ENCODE peak calls at places on chromosomes 13 and 19, in four cellular contexts. H, T, V and A are unnamed samples.

GRCh38 chr13:34933349-34933748 is 8.7 kb upstream of the NBEA start:
- DNase-seq in H (no peak), T (no peak), V (no peak), A (no peak)

GRCh38 chr13:80577951-80578670 is 237.2 kb upstream of the SPRY2 start:
- DNase-seq in H (no peak), T (no peak), V (no peak), A (no peak)

GRCh38 chr19:10036601-10037071 is 23.4 kb downstream of the RDH8 start:
- DNase-seq in H (no peak), T (no peak), V (no peak), A (no peak)

GRCh38 chr13:20401958-20402856 is 123.5 kb downstream of the CRYL1 start:
- DNase-seq in H (no peak), T (no peak), V (peak), A (no peak)

GRCh38 chr13:100196380-100196779 is 107.5 kb downstream of the PCCA start:
- DNase-seq in H (no peak), T (no peak), V (no peak), A (no peak)

GRCh38 chr13:112351825-112352224 is 24.3 kb upstream of the SPACA7 start:
- DNase-seq in H (no peak), T (no peak), V (no peak), A (no peak)

GRCh38 chr19:54653181-54653809 is 9.5 kb upstream of the LILRB4 start:
- DNase-seq in H (peak), T (no peak), V (peak), A (peak)

GRCh38 chr13:112943309-112944125 is 25.5 kb upstream of the MCF2L start:
- DNase-seq in H (no peak), T (no peak), V (peak), A (no peak)

GRCh38 chr13:113672002-113672651 is 5.1 kb downstream of the GRK1 start:
- DNase-seq in H (no peak), T (no peak), V (no peak), A (no peak)

GRCh38 chr13:42001580-42001979 is 40.7 kb upstream of the VWA8 start:
- DNase-seq in H (no peak), T (no peak), V (peak), A (no peak)

GRCh38 chr13:71830736-71831135 is 36.3 kb downstream of the DACH1 start:
- DNase-seq in H (no peak), T (no peak), V (no peak), A (no peak)

DNA sequence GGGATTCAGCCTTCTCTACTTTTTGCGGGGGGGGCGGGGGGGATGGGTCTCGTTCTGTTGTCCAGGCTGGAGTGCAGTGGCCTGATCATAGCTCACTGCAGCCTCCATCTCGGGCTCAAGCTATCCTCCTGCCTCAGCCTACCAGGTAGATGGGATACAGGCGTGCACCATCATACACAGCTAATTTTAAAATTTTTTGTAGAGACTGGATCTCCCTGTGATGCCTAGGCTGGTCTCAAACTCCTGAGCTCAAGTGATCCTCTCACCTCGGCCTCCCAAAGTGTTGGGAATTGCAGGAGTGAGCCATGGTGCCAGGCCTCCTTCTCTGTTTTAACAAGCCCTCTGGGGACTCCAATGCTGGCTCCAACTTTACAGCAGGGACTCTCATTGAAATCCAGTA is 569 bp upstream of the ZNF792 start:
- DNase-seq in H (no peak), T (no peak), V (no peak), A (no peak)
- H2AFZ ChIP-seq in H (no peak), T (no peak), V (peak), A (no peak)

GRCh38 chr19:35641515-35642151 is at the start of gene ETV2:
- DNase-seq in H (peak), T (no peak), V (peak), A (peak)
- TF ChIP-seq FOS in H (no peak), T (no peak), V (no peak), A (no peak)

GRCh38 chr19:14561832-14562351 is 10.0 kb downstream of the NDUFB7 start:
- DNase-seq in H (no peak), T (no peak), V (peak), A (no peak)
- H2AFZ ChIP-seq in H (no peak), T (no peak), V (peak), A (no peak)

GRCh38 chr19:50490411-50490811 is 13.8 kb upstream of the GARIN5A start:
- DNase-seq in H (no peak), T (no peak), V (no peak), A (no peak)

GRCh38 chr19:50492303-50493052 is 15.8 kb upstream of the GARIN5A start:
- DNase-seq in H (no peak), T (no peak), V (no peak), A (peak)

GRCh38 chr19:50489461-50490011 is 12.9 kb upstream of the GARIN5A start:
- DNase-seq in H (no peak), T (no peak), V (no peak), A (no peak)

GRCh38 chr19:50493171-50493570 is 16.5 kb upstream of the GARIN5A start:
- DNase-seq in H (no peak), T (no peak), V (no peak), A (no peak)

DNA sequence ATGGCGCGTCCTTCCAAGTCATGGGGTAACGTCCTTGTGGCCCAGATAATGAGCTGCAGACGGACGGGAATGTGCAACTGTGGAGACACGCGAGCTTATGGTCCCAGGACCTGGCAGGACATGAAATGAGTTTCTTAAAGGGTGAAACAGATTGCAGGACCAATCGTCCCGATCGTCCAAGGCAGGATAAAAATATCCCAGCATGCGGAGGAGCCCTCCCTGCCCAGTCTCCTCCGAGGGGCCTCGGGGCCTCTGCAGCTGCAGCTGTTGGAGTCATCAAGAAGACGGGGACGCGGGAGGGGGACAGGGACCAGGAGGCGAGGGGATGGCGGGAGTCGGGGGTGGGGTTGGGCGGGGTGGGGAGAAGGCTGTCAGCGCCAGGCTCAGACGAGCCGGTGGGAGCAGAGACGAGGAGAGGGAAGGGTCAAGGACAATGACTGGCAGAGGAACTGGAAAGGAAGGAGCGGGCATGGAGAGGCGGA is 14.4 kb upstream of the GARIN5A start:
- DNase-seq in H (no peak), T (no peak), V (no peak), A (no peak)
- TF ChIP-seq FOS in H (no peak), T (no peak), V (no peak), A (no peak)

GRCh38 chr13:36129539-36129938 is 1.6 kb downstream of the DCLK1 start:
- DNase-seq in H (no peak), T (no peak), V (no peak), A (no peak)

GRCh38 chr13:36130542-36131214 is 504 bp downstream of the DCLK1 start:
- DNase-seq in H (no peak), T (no peak), V (no peak), A (no peak)

GRCh38 chr13:36130168-36130541 is 1.0 kb downstream of the DCLK1 start:
- DNase-seq in H (no peak), T (no peak), V (no peak), A (no peak)

GRCh38 chr13:36131931-36132297 is 732 bp upstream of the DCLK1 start:
- DNase-seq in H (no peak), T (no peak), V (no peak), A (no peak)

DNA sequence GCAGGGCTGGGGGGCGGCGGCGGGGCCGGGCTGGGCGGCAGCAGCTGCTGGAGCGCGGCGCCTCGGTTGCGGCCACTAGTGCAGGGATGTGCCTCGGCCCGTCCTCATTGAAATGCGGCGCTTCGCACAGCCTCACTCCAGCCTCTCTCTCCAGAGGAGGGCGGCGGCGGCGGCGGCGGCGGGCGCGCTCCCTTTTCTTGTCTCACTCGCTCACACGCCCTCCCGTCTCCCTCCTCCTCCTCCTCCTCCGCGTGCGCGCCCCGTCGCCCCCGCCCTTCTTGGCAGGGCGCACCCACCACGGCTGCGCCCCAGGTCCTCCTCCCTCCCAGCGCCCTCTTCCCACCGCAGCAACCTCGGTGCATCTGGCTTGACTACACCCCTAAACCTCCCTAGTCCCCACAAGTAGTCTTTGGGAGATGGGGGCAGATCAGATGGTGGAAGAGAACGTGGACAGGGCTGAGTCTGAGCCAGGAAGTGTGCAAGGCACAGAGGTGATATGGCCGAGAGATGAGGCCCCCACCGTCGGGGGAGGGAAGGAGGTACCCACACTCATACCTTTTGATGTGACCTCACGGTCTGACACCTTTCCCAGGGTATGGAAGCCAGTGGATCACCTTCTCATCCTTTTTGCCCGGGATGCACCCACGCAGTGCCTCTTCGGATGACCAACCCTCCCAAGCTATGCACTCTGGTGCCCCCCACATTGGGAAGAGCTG is at the start of gene DCLK1:
- DNase-seq in H (no peak), T (no peak), V (no peak), A (no peak)
- H2AFZ ChIP-seq in H (peak), T (no peak), V (peak), A (no peak)

DNA sequence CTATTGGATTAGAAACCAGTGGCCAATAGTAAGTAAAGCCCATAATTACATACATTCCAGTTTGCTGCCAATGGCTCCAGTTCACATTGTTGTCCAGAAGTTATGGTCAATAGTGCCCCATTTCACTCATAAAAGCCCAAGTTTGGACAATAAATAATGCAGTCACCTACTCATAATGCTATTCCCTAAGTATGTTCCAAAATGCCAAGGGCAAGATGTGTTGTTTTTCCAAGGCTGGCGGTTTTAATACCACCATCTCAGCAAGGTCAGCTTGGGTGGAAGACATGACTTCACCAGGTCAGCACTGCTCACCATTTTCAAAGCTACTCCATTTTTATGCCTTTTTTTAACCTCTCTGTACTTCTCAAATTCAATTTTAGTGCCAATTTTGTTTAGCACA is 32.7 kb downstream of the KCTD12 start:
- DNase-seq in H (peak), T (no peak), V (no peak), A (no peak)
- TF ChIP-seq FOS in H (no peak), T (no peak), V (no peak), A (no peak)

GRCh38 chr13:50124536-50125305 is 109.5 kb downstream of the KCNRG start:
- DNase-seq in H (no peak), T (no peak), V (peak), A (peak)
- H2AFZ ChIP-seq in H (peak), T (peak), V (peak), A (peak)

DNA sequence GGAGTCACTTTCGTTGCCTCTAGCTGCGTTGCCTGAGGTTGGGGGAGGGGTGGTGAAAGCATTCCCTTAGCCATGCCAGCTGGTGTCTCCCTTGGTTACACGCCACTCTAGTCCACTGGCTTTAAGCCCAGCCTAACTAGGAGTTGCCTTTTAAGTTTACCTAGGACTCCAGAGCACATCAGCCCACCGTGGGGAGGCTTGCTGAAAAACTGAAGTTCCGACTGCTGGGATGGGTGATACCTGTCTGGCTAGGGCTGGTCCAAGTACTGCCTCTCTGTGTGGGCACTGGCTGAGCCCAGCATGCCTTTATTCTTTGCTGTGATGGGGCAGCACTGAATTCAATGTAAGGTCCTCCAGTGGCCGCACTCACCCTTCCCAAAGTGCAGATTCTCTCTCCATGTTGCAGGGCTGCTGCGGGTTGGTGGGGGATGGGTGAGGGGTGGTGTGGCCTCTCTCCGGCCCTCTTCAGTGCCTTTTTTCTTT is 11.8 kb upstream of the CEACAM1 start:
- DNase-seq in H (no peak), T (no peak), V (no peak), A (no peak)
- TF ChIP-seq FOS in H (no peak), T (no peak), V (no peak), A (no peak)